ENCODE peak calls at places on chromosome 20, in six cellular contexts. C is GM12878, H is K562, V is H1, P is IMR-90, X is HepG2. Y is an unnamed sample.

GRCh38 chr20:50129662-50130345 is 16.9 kb upstream of the UBE2V1 start:
- DNase-seq in V (no peak), H (peak; percentile 80), X (no peak), C (no peak), P (peak; percentile 27), Y (peak; percentile 69)

GRCh38 chr20:32482251-32483220 is 102.6 kb downstream of the NOL4L start:
- DNase-seq in H (no peak), C (no peak), X (no peak), V (peak; percentile 82), P (no peak), Y (no peak)

GRCh38 chr20:3137492-3137891 is 22.2 kb downstream of the FASTKD5 start:
- DNase-seq in V (no peak), X (no peak), P (no peak), C (no peak), H (no peak), Y (no peak)

GRCh38 chr20:8073024-8073832 is 53.7 kb upstream of the TMX4 start:
- DNase-seq in V (no peak), H (peak; percentile 1), P (peak; percentile 90), C (no peak), X (peak; percentile 29), Y (no peak)

GRCh38 chr20:41425180-41425884 is 58.7 kb upstream of the EMILIN3 start:
- DNase-seq in V (no peak), C (no peak), H (peak; percentile 76), P (peak; percentile 22), X (peak; percentile 86), Y (no peak)

GRCh38 chr20:47664068-47664437 is 121.2 kb downstream of the SULF2 start:
- DNase-seq in H (no peak), X (no peak), V (no peak), C (no peak), P (no peak), Y (no peak)

GRCh38 chr20:32418376-32418775 is 60.2 kb downstream of the ASXL1 start:
- DNase-seq in C (no peak), P (no peak), V (no peak), H (no peak), X (no peak), Y (no peak)

GRCh38 chr20:46411637-46412036 is 5.2 kb upstream of the ELMO2 start:
- DNase-seq in X (peak; percentile 50), P (no peak), C (no peak), V (no peak), H (no peak), Y (no peak)

GRCh38 chr20:49603209-49603627 is 35.3 kb upstream of the PTGIS start:
- DNase-seq in X (peak; percentile 84), C (no peak), V (no peak), P (peak; percentile 45), H (peak; percentile 46), Y (peak; percentile 69)

GRCh38 chr20:41180599-41181333 is 43.4 kb downstream of the PLCG1 start:
- DNase-seq in P (no peak), C (no peak), H (no peak), X (peak; percentile 29), V (peak; percentile 42), Y (no peak)

GRCh38 chr20:13898012-13898612 is 92.3 kb downstream of the SEL1L2 start:
- DNase-seq in P (no peak), H (peak; percentile 21), C (no peak), V (no peak), X (peak; percentile 53), Y (no peak)

GRCh38 chr20:40511478-40511877 is 177.6 kb downstream of the MAFB start:
- DNase-seq in P (no peak), V (no peak), C (no peak), X (no peak), H (no peak), Y (no peak)

GRCh38 chr20:19961298-19961697 is 55.9 kb upstream of the NAA20 start:
- DNase-seq in P (no peak), H (no peak), X (no peak), V (no peak), C (no peak), Y (no peak)

GRCh38 chr20:29762620-29763019 is 1494.8 kb upstream of the DEFB115 start:
- DNase-seq in H (no peak), P (no peak), V (no peak), C (no peak), X (no peak), Y (no peak)

GRCh38 chr20:24395151-24395550 is 74.3 kb upstream of the SYNDIG1 start:
- DNase-seq in H (no peak), V (no peak), C (no peak), X (no peak), P (no peak), Y (no peak)

GRCh38 chr20:47551841-47552240 is 50.2 kb downstream of the NCOA3 start:
- DNase-seq in P (no peak), C (no peak), H (no peak), X (peak; percentile 70), V (no peak), Y (peak; percentile 64)

GRCh38 chr20:19858972-19859371 is 100.9 kb downstream of the RIN2 start:
- DNase-seq in H (no peak), X (no peak), V (no peak), C (no peak), P (peak; percentile 33), Y (no peak)

GRCh38 chr20:53901064-53901463 is 169.3 kb downstream of the BCAS1 start:
- DNase-seq in C (no peak), X (no peak), V (no peak), H (no peak), P (peak; percentile 72), Y (peak; percentile 43)

GRCh38 chr20:1667510-1668085 is 10.0 kb upstream of the SIRPG start:
- DNase-seq in C (no peak), X (no peak), H (no peak), V (peak; percentile 3), P (no peak), Y (no peak)

GRCh38 chr20:61798632-61799031 is 267.0 kb downstream of the TAF4 start:
- DNase-seq in C (no peak), H (no peak), P (no peak), V (no peak), X (no peak), Y (no peak)

GRCh38 chr20:51639206-51639832 is 96.8 kb upstream of the NFATC2 start:
- DNase-seq in P (peak; percentile 70), X (peak; percentile 75), H (peak; percentile 73), V (peak; percentile 97), C (no peak), Y (peak; percentile 74)

GRCh38 chr20:42553374-42553773 is 636.3 kb downstream of the PTPRT start:
- DNase-seq in X (no peak), P (no peak), C (no peak), V (no peak), H (no peak), Y (no peak)

GRCh38 chr20:51532577-51533191 is 9.8 kb downstream of the NFATC2 start:
- DNase-seq in H (no peak), V (no peak), C (no peak), X (no peak), P (peak; percentile 45), Y (no peak)

GRCh38 chr20:22567944-22568871 is 16.2 kb downstream of the FOXA2 start:
- DNase-seq in P (no peak), H (no peak), X (no peak), C (no peak), V (peak; percentile 66), Y (no peak)

GRCh38 chr20:18138639-18139583 is 1.2 kb downstream of the KAT14 start:
- DNase-seq in H (peak; percentile 5), X (peak; percentile 91), C (no peak), P (no peak), V (peak; percentile 11), Y (no peak)

GRCh38 chr20:10863337-10864060 is 189.7 kb upstream of the JAG1 start:
- DNase-seq in V (no peak), P (peak; percentile 90), C (no peak), H (no peak), X (no peak), Y (no peak)

GRCh38 chr20:52731086-52731485 is 241.1 kb upstream of the TSHZ2 start:
- DNase-seq in H (no peak), P (no peak), X (no peak), V (no peak), C (no peak), Y (no peak)

GRCh38 chr20:37071481-37071911 is 24.3 kb downstream of the RBL1 start:
- DNase-seq in P (peak; percentile 67), H (no peak), V (no peak), C (peak; percentile 24), X (no peak), Y (no peak)
- TF ChIP-seq CEBPB in P (no peak), H (no peak), V (no peak), C (no peak), X (no peak), Y (no peak)

GRCh38 chr20:4736875-4737274 is 15.2 kb downstream of the PRND start:
- DNase-seq in X (no peak), H (no peak), C (no peak), V (no peak), P (no peak), Y (no peak)

GRCh38 chr20:4737857-4738627 is 16.3 kb downstream of the PRND start:
- DNase-seq in H (no peak), C (no peak), X (no peak), V (no peak), P (no peak), Y (no peak)

DNA sequence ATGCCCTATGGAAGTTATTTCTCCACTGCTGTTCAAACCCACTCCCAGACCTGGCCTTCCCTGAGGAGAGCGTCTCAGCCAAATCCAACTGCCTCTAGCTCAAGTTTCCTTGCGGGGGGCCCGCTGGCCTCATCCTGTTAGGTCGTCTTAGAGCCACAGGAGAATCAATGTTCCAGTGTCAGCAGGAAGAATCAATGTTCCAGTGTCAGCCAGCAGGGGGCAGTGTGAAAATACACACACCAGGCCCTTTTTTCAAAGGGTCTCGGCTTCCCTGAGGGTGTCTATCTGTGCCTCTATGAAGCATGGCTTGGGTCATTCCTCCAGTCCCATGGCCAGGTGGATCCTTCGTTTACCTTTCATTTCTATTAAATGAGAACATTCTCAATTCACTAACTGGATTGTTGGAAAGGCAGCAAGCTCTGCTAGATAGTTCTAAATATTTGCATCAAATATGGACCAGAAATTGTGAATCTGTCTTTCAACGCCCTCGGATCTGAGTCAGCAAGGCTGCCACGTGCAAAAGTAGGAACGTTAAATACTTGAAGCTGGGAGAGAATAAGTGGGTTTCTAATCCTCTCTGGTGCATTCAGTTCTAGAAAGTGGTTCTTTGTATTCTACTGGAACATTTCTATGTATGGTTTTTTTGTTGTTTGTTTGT is 19.2 kb downstream of the PRND start:
- DNase-seq in X (peak; percentile 60), C (no peak), P (peak; percentile 38), V (peak; percentile 90), H (peak; percentile 49), Y (peak; percentile 66)
- TF ChIP-seq USF2 in X (no peak), C (no peak), P (no peak), V (no peak), H (no peak), Y (no peak)

GRCh38 chr20:34190679-34191090 is 50.5 kb upstream of the ASIP start:
- DNase-seq in X (peak; percentile 81), P (peak; percentile 87), H (peak; percentile 81), V (peak; percentile 67), C (no peak), Y (peak; percentile 88)
- TF ChIP-seq CEBPB in X (no peak), P (no peak), H (no peak), V (no peak), C (no peak), Y (no peak)

DNA sequence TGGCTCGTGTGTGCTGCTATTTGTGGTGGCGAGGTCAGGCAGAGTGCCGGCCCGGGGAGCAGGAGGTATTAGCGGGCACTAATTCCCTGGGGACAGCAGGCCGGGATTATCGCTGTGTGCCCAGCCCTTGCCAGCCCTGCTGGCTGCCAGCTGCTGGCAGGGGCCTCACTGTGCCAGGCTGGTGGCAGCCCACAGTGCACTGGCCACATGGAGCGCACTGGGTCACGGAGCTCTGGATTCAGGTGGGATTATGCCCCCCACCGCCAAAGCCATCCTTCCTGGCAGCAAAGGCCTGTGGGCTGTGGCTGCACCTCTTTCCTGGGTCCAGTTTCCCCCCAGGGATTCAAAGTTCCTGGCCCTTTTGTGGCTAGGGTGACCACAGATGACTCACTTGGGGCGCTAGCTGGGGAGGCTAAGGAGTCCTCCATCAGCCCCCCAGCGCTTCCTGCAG is 59.7 kb downstream of the YTHDF1 start:
- DNase-seq in X (no peak), C (no peak), P (no peak), V (no peak), H (no peak), Y (no peak)
- TF ChIP-seq USF2 in X (no peak), C (no peak), P (no peak), V (no peak), H (no peak), Y (no peak)

Y was measured in A549.